ENCODE peak calls at places on chromosomes 4 and X, in seven cellular contexts. G is SW480; D is choroid plexus epithelial cell; F is stimulated activated CD8-positive, alpha-beta memory T cell treated with anti-CD3 and anti-CD28 coated beads, Interleukin-15, amount 100 ng/mL, for 48 hours; Y is nucleus accumbens; E is brain microvascular endothelial cell; H is lower lobe of right lung. S is an unnamed sample.

GRCh38 chr4:6498511-6499240 is 26.3 kb upstream of the PPP2R2C start:
- DNase-seq in G (no peak), D (no peak), F (no peak), Y (no peak), E (no peak), H (no peak), S (no peak)

GRCh38 chrX:15834827-15835595 is 19.6 kb downstream of the AP1S2 start:
- DNase-seq in G (no peak), D (peak), F (no peak), Y (no peak), E (no peak), H (no peak), S (no peak)

GRCh38 chrX:69556094-69557011 is 52.2 kb downstream of the NALF2 start:
- DNase-seq in G (peak), D (peak), F (no peak), Y (no peak), E (peak), H (no peak), S (no peak)

GRCh38 chr4:128029907-128030306 is 31.2 kb upstream of the LARP1B start:
- DNase-seq in G (no peak), D (no peak), F (no peak), Y (no peak), E (no peak), H (no peak), S (no peak)

GRCh38 chr4:77084019-77084604 is 8.3 kb upstream of the CCNI start:
- DNase-seq in G (no peak), D (no peak), F (no peak), Y (no peak), E (no peak), H (no peak), S (no peak)

GRCh38 chr4:88033309-88033708 is 25.9 kb downstream of the PKD2 start:
- DNase-seq in G (peak), D (peak), F (no peak), Y (no peak), E (peak), H (no peak), S (no peak)

GRCh38 chrX:39652336-39652735 is 445.4 kb downstream of the BCOR start:
- DNase-seq in G (no peak), D (peak), F (no peak), Y (peak), E (no peak), H (no peak), S (no peak)

GRCh38 chr4:76582074-76582816 is 147.2 kb downstream of the SHROOM3 start:
- DNase-seq in G (no peak), D (no peak), F (no peak), Y (no peak), E (no peak), H (no peak), S (no peak)

GRCh38 chr4:48315728-48316630 is 25.4 kb upstream of the SLAIN2 start:
- DNase-seq in G (peak), D (peak), F (no peak), Y (no peak), E (peak), H (no peak), S (no peak)

GRCh38 chr4:85953651-85954018 is 406.2 kb downstream of the MAPK10 start:
- DNase-seq in G (no peak), D (peak), F (no peak), Y (no peak), E (peak), H (no peak), S (no peak)

GRCh38 chr4:73508651-73509050 is 27.1 kb downstream of the AFM start:
- DNase-seq in G (no peak), D (no peak), F (no peak), Y (no peak), E (no peak), H (no peak), S (no peak)

GRCh38 chr4:109113511-109113910 is 188.9 kb downstream of the COL25A1 start:
- DNase-seq in G (no peak), D (peak), F (no peak), Y (no peak), E (no peak), H (no peak), S (no peak)

GRCh38 chr4:182876006-182876405 is 41.2 kb downstream of the DCTD start:
- DNase-seq in G (no peak), D (no peak), F (no peak), Y (no peak), E (no peak), H (no peak), S (no peak)

GRCh38 chrX:71160475-71160874 is 15.8 kb downstream of the NLGN3 start:
- DNase-seq in G (no peak), D (no peak), F (no peak), Y (no peak), E (no peak), H (no peak), S (no peak)

GRCh38 chr4:155445306-155445705 is 68.5 kb upstream of the MAP9 start:
- DNase-seq in G (no peak), D (no peak), F (no peak), Y (no peak), E (no peak), H (no peak), S (no peak)

GRCh38 chr4:1082215-1083182 is 30.9 kb downstream of the RNF212 start:
- DNase-seq in G (peak), D (peak), F (no peak), Y (no peak), E (peak), H (peak), S (no peak)

GRCh38 chrX:100973411-100973810 is 3.9 kb downstream of the ARL13A start:
- DNase-seq in G (no peak), D (peak), F (no peak), Y (no peak), E (no peak), H (no peak), S (no peak)

GRCh38 chr4:93368968-93369367 is 459.6 kb upstream of the ATOH1 start:
- DNase-seq in G (no peak), D (no peak), F (no peak), Y (no peak), E (no peak), H (no peak), S (no peak)

GRCh38 chr4:6453688-6453990 is 18.8 kb downstream of the PPP2R2C start:
- DNase-seq in G (no peak), D (no peak), F (no peak), Y (no peak), E (no peak), H (no peak), S (no peak)

GRCh38 chr4:1136028-1136427 is 22.7 kb upstream of the RNF212 start:
- DNase-seq in G (no peak), D (no peak), F (no peak), Y (no peak), E (no peak), H (peak), S (no peak)

GRCh38 chrX:41909068-41909467 is 14.3 kb downstream of the CASK start:
- DNase-seq in G (no peak), D (no peak), F (no peak), Y (no peak), E (no peak), H (no peak), S (no peak)

GRCh38 chr4:160159457-160159856 is 1056.6 kb downstream of the RAPGEF2 start:
- DNase-seq in G (no peak), D (no peak), F (no peak), Y (no peak), E (no peak), H (peak), S (no peak)

GRCh38 chr4:72568959-72569718 is at the start of gene ADAMTS3:
- DNase-seq in G (no peak), D (peak), F (no peak), Y (peak), E (no peak), H (peak), S (peak)

GRCh38 chr4:16969696-16970135 is 71.3 kb upstream of the LDB2 start:
- DNase-seq in G (no peak), D (peak), F (no peak), Y (no peak), E (peak), H (no peak), S (no peak)

GRCh38 chr4:98510757-98511517 is 147.5 kb downstream of the TSPAN5 start:
- DNase-seq in G (no peak), D (peak), F (no peak), Y (no peak), E (peak), H (no peak), S (no peak)

GRCh38 chr4:153465922-153466636 is at the start of gene TMEM131L:
- DNase-seq in G (peak), D (peak), F (peak), Y (peak), E (peak), H (peak), S (peak)

GRCh38 chr4:23333946-23334878 is 555.6 kb downstream of the PPARGC1A start:
- DNase-seq in G (peak), D (peak), F (no peak), Y (no peak), E (peak), H (no peak), S (peak)

GRCh38 chr4:112075129-112075753 is 70.0 kb upstream of the FAM241A start:
- DNase-seq in G (peak), D (peak), F (no peak), Y (no peak), E (peak), H (no peak), S (peak)

GRCh38 chr4:64146030-64146429 is 263.2 kb downstream of the TECRL start:
- DNase-seq in G (no peak), D (no peak), F (no peak), Y (no peak), E (no peak), H (no peak), S (no peak)

GRCh38 chrX:19670854-19671620 is 155.7 kb upstream of the MAP3K15 start:
- DNase-seq in G (peak), D (peak), F (no peak), Y (peak), E (peak), H (no peak), S (peak)

GRCh38 chr4:173509031-173510001 is 20.7 kb downstream of the HAND2 start:
- DNase-seq in G (no peak), D (no peak), F (no peak), Y (no peak), E (no peak), H (no peak), S (no peak)

GRCh38 chrX:120408168-120408567 is 46.3 kb downstream of the ATP1B4 start:
- DNase-seq in G (no peak), D (no peak), F (no peak), Y (no peak), E (no peak), H (no peak), S (no peak)

GRCh38 chr4:130468340-130468739 is 1372.4 kb downstream of the C4orf33 start:
- DNase-seq in G (no peak), D (no peak), F (no peak), Y (no peak), E (no peak), H (no peak), S (no peak)

GRCh38 chr4:140116442-140117104 is 37.4 kb downstream of the MAML3 start:
- DNase-seq in G (peak), D (no peak), F (no peak), Y (no peak), E (no peak), H (no peak), S (no peak)

S was measured in head of caudate nucleus.